ENCODE peak calls at places on chromosomes 4 and X, in eight cellular contexts. T is heart left ventricle; N is left ventricle myocardium inferior; A is suprapubic skin; P is IMR-90; Z is GM12878; K is upper lobe of right lung; R is effector memory CD4-positive, alpha-beta T cell. U is an unnamed sample. For H3K4me1, the result is how much of the 10 kb centered on the place peaks cover.

GRCh38 chr4:168569066-168569908 is 72.4 kb downstream of the PALLD start:
- DNase-seq in K (no peak), A (no peak), R (no peak), P (no peak), N (no peak), T (no peak), Z (no peak), U (no peak)

GRCh38 chrX:130120321-130120731 is 10.0 kb upstream of the ELF4 start:
- DNase-seq in Z (no peak), K (no peak), N (no peak), P (no peak), A (no peak), R (no peak), T (peak), U (no peak)

GRCh38 chr4:25943312-25943711 is 29.3 kb downstream of the SMIM20 start:
- DNase-seq in A (no peak), K (no peak), Z (no peak), R (no peak), N (peak), P (peak), T (no peak), U (no peak)

GRCh38 chr4:185532327-185532726 is 3.0 kb downstream of the PDLIM3 start:
- DNase-seq in T (no peak), A (no peak), R (no peak), Z (no peak), N (no peak), K (no peak), P (no peak), U (no peak)

GRCh38 chrX:151790421-151791160 is 56.0 kb downstream of the CNGA2 start:
- DNase-seq in N (no peak), P (no peak), R (no peak), Z (no peak), T (no peak), K (no peak), A (no peak), U (no peak)

GRCh38 chr4:7763106-7763505 is 176.6 kb downstream of the AFAP1 start:
- DNase-seq in P (no peak), K (no peak), N (no peak), R (no peak), A (no peak), T (no peak), Z (no peak), U (no peak)

GRCh38 chrX:22249371-22249770 is 23.3 kb upstream of the CBLL2 start:
- DNase-seq in Z (no peak), N (no peak), R (no peak), K (no peak), A (no peak), P (no peak), T (no peak), U (no peak)

GRCh38 chr4:21512351-21512750 is 436.2 kb downstream of the KCNIP4 start:
- DNase-seq in A (no peak), Z (no peak), P (peak), T (no peak), N (no peak), K (no peak), R (no peak), U (no peak)

GRCh38 chrX:39850630-39851152 is 247.1 kb downstream of the BCOR start:
- DNase-seq in N (no peak), T (no peak), R (no peak), P (peak), A (no peak), Z (no peak), K (no peak), U (no peak)

GRCh38 chr4:2363056-2363719 is 55.3 kb downstream of the ZFYVE28 start:
- DNase-seq in T (no peak), A (no peak), R (no peak), P (no peak), N (no peak), Z (no peak), K (peak), U (no peak)

DNA sequence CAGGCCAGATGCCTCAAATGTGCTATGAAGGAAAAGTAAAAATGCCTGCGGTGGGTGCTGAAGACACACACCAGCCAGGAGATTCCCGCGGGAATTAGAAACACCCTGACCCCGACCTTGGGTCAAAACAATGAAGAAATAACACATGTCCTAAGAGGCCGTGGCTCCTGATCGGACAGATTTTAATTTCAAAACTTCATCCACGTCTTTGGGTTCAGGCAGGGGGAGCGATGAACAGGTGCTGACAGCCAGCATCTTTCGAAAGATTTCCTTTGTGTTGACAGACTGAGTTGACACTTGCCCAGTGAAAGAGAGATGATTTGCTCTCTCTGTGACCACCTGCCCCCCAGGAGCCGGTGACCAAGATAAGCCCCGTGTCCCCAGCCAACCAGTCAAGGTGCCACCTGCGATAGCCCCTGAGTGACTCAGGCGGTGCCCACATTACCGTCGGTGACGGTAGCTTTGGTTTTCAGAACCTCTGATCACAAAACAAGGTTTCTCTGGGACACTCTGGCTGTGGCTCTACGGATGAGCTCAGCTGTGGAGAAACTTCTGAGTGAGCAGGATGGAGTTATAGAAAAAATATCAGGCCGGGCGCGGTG is 11.0 kb upstream of the IL3RA start:
- DNase-seq in N (no peak), R (no peak), A (no peak), P (no peak), Z (no peak), K (no peak), T (peak), U (no peak)
- H3K4me1 ChIP-seq in N (under half), R (under half), A (under half), P (under half), Z (under half), K (under half), T (under half), U (under half)

DNA sequence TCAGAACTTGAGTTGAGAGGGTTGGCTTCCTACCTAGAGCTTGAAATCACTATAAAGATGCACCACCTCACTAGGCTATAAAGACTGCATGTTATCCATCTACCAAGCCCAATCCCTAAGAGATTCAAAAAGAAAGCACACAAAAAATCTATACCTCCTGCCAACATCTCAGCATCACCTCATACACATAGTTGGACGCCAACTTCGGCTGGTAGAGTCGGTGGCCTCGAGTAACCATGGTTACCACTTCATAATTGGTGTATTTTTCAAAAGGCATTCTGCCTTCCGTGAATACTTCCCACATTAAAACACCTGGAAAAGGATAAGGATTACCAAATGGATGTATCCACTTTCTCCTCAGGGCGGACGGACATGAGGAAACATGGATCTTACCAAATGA is 4.5 kb upstream of the TXK start:
- DNase-seq in N (no peak), T (no peak), R (no peak), Z (no peak), P (no peak), A (no peak), K (no peak), U (no peak)
- H3K4me1 ChIP-seq in N (under half), T (under half), R (under half), Z (under half), P (under half), A (under half), K (under half), U (under half)

GRCh38 chr4:6104541-6105130 is 86.4 kb upstream of the C4orf50 start:
- DNase-seq in T (no peak), K (no peak), N (no peak), R (no peak), A (no peak), Z (no peak), P (no peak), U (no peak)
- H3K4me1 ChIP-seq in T (under half), K (under half), N (under half), R (under half), A (under half), Z (under half), P (under half), U (under half)

DNA sequence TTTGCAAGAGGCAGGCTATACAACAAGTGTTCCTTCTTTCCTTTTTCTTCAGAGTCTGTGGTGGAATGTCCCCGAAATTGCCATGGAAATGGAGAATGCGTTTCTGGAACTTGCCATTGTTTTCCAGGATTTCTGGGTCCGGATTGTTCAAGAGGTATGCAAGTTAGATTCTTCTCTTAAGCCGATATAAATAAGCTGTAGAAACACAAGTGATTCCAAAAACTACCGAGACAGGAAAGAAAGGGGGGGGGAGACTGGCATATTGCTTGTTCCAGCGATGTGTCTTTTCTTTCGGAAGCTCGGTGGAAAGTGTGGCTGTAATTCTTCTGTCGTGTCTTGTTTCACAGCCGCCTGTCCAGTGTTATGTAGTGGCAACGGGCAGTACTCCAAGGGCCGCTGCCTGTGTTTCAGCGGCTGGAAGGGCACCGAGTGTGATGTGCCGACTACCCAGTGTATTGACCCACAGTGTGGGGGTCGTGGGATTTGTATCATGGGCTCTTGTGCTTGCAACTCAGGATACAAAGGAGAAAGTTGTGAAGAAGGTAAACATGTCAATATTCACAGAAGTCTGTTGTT is 236.9 kb downstream of the DCTD start:
- DNase-seq in Z (no peak), R (no peak), T (peak), P (no peak), K (no peak), A (no peak), N (peak), U (no peak)
- H3K4me1 ChIP-seq in Z (under half), R (under half), T (under half), P (under half), K (under half), A (under half), N (under half), U (under half)

GRCh38 chr4:153260152-153260551 is 55.9 kb downstream of the TRIM2 start:
- DNase-seq in K (no peak), Z (no peak), R (no peak), A (no peak), N (no peak), P (no peak), T (no peak), U (no peak)
- H3K4me1 ChIP-seq in K (under half), Z (under half), R (under half), A (under half), N (under half), P (under half), T (under half), U (under half)